ENCODE peak calls at places on chromosomes 12 and 14, in five cellular contexts. W is astrocyte of the spinal cord, O is adipocyte, A is SK-N-SH, F is neural crest cell. S is an unnamed sample.

GRCh38 chr12:12010277-12011031 is 60.3 kb upstream of the BCL2L14 start:
- DNase-seq in W (peak), O (no peak), A (peak), F (no peak), S (peak)

GRCh38 chr14:20262642-20263128 is 23.6 kb downstream of the OR11H4 start:
- DNase-seq in W (no peak), O (peak), A (no peak), F (no peak), S (peak)

GRCh38 chr12:109738209-109738608 is 24.6 kb downstream of the FAM222A start:
- DNase-seq in W (no peak), O (no peak), A (peak), F (no peak), S (no peak)

GRCh38 chr14:75242546-75243273 is 35.9 kb upstream of the FOS start:
- DNase-seq in W (peak), O (peak), A (no peak), F (no peak), S (peak)

GRCh38 chr14:21852061-21852664 is 178.5 kb upstream of the OR4E1 start:
- DNase-seq in W (peak), O (peak), A (peak), F (peak), S (no peak)

GRCh38 chr14:36509056-36509917 is 10.7 kb downstream of the NKX2-1 start:
- DNase-seq in W (no peak), O (no peak), A (peak), F (no peak), S (no peak)

GRCh38 chr12:110931315-110931728 is 10.9 kb upstream of the MYL2 start:
- DNase-seq in W (no peak), O (no peak), A (no peak), F (no peak), S (no peak)

GRCh38 chr12:79522657-79523386 is 167.9 kb downstream of the PAWR start:
- DNase-seq in W (no peak), O (no peak), A (no peak), F (no peak), S (no peak)

GRCh38 chr14:52012635-52013034 is 23.3 kb downstream of the RTRAF start:
- DNase-seq in W (peak), O (no peak), A (no peak), F (no peak), S (peak)

GRCh38 chr14:58216544-58216943 is 16.6 kb downstream of the ACTR10 start:
- DNase-seq in W (peak), O (peak), A (no peak), F (no peak), S (no peak)

GRCh38 chr12:13976880-13977279 is 4.5 kb downstream of the GRIN2B start:
- DNase-seq in W (no peak), O (no peak), A (no peak), F (no peak), S (no peak)

GRCh38 chr12:130335517-130336392 is 1.9 kb upstream of the PIWIL1 start:
- DNase-seq in W (peak), O (peak), A (peak), F (peak), S (peak)

GRCh38 chr12:113194971-113195391 is 9.5 kb downstream of the RITA1 start:
- DNase-seq in W (peak), O (peak), A (peak), F (no peak), S (peak)

GRCh38 chr14:64715628-64716412 is 11.6 kb downstream of the PLEKHG3 start:
- DNase-seq in W (peak), O (no peak), A (no peak), F (no peak), S (no peak)

GRCh38 chr12:6065131-6065871 is 59.2 kb downstream of the VWF start:
- DNase-seq in W (no peak), O (no peak), A (no peak), F (no peak), S (no peak)

GRCh38 chr12:130987151-130987931 is 33.6 kb downstream of the ADGRD1 start:
- DNase-seq in W (no peak), O (no peak), A (no peak), F (no peak), S (no peak)

GRCh38 chr12:109600995-109601394 is 27.4 kb downstream of the MVK start:
- DNase-seq in W (no peak), O (no peak), A (no peak), F (no peak), S (no peak)

GRCh38 chr12:120649442-120650248 is 9.2 kb downstream of the CABP1 start:
- DNase-seq in W (no peak), O (peak), A (peak), F (no peak), S (no peak)

GRCh38 chr12:127054531-127054930 is 1212.4 kb upstream of the TMEM132C start:
- DNase-seq in W (peak), O (peak), A (no peak), F (no peak), S (peak)

GRCh38 chr12:122943196-122943595 is 23.1 kb downstream of the ABCB9 start:
- DNase-seq in W (no peak), O (no peak), A (peak), F (no peak), S (no peak)

GRCh38 chr14:104179126-104179525 is 40.7 kb downstream of the KIF26A start:
- DNase-seq in W (no peak), O (no peak), A (no peak), F (no peak), S (no peak)

GRCh38 chr14:90111895-90112534 is 50.2 kb downstream of the KCNK13 start:
- DNase-seq in W (peak), O (peak), A (no peak), F (no peak), S (peak)

GRCh38 chr14:85576161-85576560 is 46.2 kb downstream of the FLRT2 start:
- DNase-seq in W (peak), O (peak), A (no peak), F (no peak), S (peak)

GRCh38 chr12:66129934-66130266 is 650 bp downstream of the LLPH start:
- DNase-seq in W (peak), O (peak), A (peak), F (no peak), S (peak)

GRCh38 chr12:31578632-31579031 is 12.3 kb downstream of the DENND5B start:
- DNase-seq in W (peak), O (no peak), A (no peak), F (no peak), S (peak)